ENCODE peak calls at places on chromosomes 7 and 10, in eight cellular contexts. F is sigmoid colon; P is Peyer's patch; Y is left lung; L is CD8-positive, alpha-beta memory T cell; S is GM23248; H is Panc1; T is K562. J is an unnamed sample.
A peak's percentile ranks its signal among the peaks of the same experiment; 100 is the strongest.

GRCh38 chr7:130937016-130937415 is 203.0 kb upstream of the KLF14 start:
- DNase-seq in T (no peak), P (no peak), S (no peak), H (no peak), L (no peak), F (no peak), Y (no peak), J (no peak)

GRCh38 chr10:127854769-127855583 is 37.8 kb downstream of the CLRN3 start:
- DNase-seq in P (peak; percentile 64), S (no peak), F (no peak), Y (no peak), L (no peak), T (no peak), H (no peak), J (no peak)

GRCh38 chr10:30751678-30752331 is 122.3 kb upstream of the LYZL2 start:
- DNase-seq in Y (peak; percentile 42), F (no peak), T (peak; percentile 6), S (peak; percentile 89), H (no peak), P (peak; percentile 53), L (peak; percentile 63), J (no peak)

GRCh38 chr7:139054101-139054500 is 18.3 kb upstream of the ZC3HAV1L start:
- DNase-seq in L (no peak), F (no peak), H (no peak), Y (no peak), S (peak; percentile 29), P (no peak), T (no peak), J (no peak)

GRCh38 chr10:9253121-9253520 is 1198.6 kb downstream of the GATA3 start:
- DNase-seq in T (no peak), P (no peak), S (peak; percentile 53), H (no peak), L (no peak), F (no peak), Y (no peak), J (no peak)

GRCh38 chr10:43407148-43407575 is 1.8 kb downstream of the HNRNPF start:
- DNase-seq in P (peak; percentile 75), S (peak; percentile 85), Y (peak; percentile 50), T (peak; percentile 78), L (peak; percentile 56), H (no peak), F (peak; percentile 74), J (peak; percentile 80)

GRCh38 chr10:116857156-116857555 is 7.9 kb downstream of the ENO4 start:
- DNase-seq in L (no peak), T (no peak), S (no peak), P (no peak), F (no peak), Y (no peak), H (no peak), J (no peak)

GRCh38 chr10:3002304-3002703 is 65.0 kb upstream of the PFKP start:
- DNase-seq in F (no peak), P (no peak), L (no peak), Y (no peak), T (no peak), H (no peak), S (no peak), J (no peak)

GRCh38 chr7:130921391-130922180 is 187.6 kb upstream of the KLF14 start:
- DNase-seq in S (peak; percentile 80), L (no peak), P (peak; percentile 65), H (no peak), Y (no peak), T (no peak), F (peak; percentile 79), J (no peak)

GRCh38 chr10:74963549-74963948 is 137.1 kb downstream of the KAT6B start:
- DNase-seq in F (no peak), H (no peak), T (no peak), P (no peak), L (no peak), S (no peak), Y (no peak), J (no peak)

GRCh38 chr7:108345710-108346336 is 110.4 kb downstream of the NRCAM start:
- DNase-seq in P (no peak), Y (no peak), H (no peak), L (no peak), F (no peak), S (no peak), T (no peak), J (no peak)

GRCh38 chr7:108351715-108352114 is 104.5 kb downstream of the NRCAM start:
- DNase-seq in P (no peak), T (no peak), S (no peak), Y (no peak), F (no peak), L (no peak), H (no peak), J (no peak)

GRCh38 chr7:108348913-108349312 is 107.3 kb downstream of the NRCAM start:
- DNase-seq in F (no peak), P (no peak), S (peak; percentile 83), Y (no peak), T (no peak), L (no peak), H (no peak), J (no peak)

GRCh38 chr7:108347616-108348015 is 108.6 kb downstream of the NRCAM start:
- DNase-seq in P (no peak), S (peak; percentile 81), Y (no peak), H (no peak), L (no peak), F (no peak), T (peak; percentile 21), J (no peak)
- H3K4me1 ChIP-seq in P (no peaks in the 10 kb centered on the region), S (no peaks in the 10 kb centered on the region), Y (no peaks in the 10 kb centered on the region), H (no peaks in the 10 kb centered on the region), L (no peaks in the 10 kb centered on the region), F (no peaks in the 10 kb centered on the region), T (no peaks in the 10 kb centered on the region), J (no peaks in the 10 kb centered on the region)

DNA sequence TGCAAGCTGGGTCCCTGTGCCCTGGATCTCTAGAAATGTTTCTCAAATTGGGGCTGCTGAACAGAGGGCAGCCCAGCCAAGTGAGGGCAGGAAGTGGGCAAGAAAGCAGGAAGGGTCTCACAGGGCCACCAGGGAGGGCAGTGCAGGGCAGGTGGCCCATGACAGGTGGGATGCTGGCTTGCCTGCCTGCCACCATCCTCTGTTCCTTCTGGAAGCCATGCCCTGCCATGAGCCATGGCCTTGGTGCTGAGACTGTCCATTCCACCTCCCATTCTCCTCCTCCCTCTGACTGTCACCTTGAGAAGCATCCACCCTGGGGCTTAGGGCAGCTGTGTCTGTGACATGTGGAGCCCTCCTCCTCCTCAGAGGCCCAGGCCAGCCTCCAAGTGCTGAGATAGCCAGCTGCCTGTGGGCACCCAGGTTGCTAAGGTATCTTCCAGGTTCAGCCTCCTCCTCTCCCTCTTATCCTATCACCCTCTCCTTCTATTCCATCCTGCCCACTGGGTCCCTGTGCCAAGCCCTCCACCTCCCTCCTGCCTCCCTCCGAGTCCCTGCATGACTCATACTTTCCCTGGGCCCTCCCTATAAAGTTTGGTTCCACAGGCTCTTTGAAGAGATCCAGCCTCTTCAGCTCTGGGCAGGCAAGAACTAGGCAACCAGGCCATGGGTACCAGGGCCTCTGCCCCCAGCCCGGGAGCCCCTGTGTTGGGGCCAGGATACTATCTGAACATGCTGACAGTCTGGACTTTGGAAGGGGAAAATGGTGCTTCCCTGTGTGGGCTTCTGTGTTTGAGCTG is 1.3 kb downstream of the VSIR start:
- DNase-seq in T (peak; percentile 50), F (peak; percentile 96), S (peak; percentile 94), L (no peak), Y (peak; percentile 76), H (no peak), P (no peak), J (no peak)
- H3K4me1 ChIP-seq in T (peaks cover 38% of the 10 kb centered on the region), F (peaks cover 75% of the 10 kb centered on the region), S (peaks cover 49% of the 10 kb centered on the region), L (peaks cover 81% of the 10 kb centered on the region), Y (peaks cover 99% of the 10 kb centered on the region), H (peaks cover 65% of the 10 kb centered on the region), P (peaks cover 58% of the 10 kb centered on the region), J (peaks cover 21% of the 10 kb centered on the region)

DNA sequence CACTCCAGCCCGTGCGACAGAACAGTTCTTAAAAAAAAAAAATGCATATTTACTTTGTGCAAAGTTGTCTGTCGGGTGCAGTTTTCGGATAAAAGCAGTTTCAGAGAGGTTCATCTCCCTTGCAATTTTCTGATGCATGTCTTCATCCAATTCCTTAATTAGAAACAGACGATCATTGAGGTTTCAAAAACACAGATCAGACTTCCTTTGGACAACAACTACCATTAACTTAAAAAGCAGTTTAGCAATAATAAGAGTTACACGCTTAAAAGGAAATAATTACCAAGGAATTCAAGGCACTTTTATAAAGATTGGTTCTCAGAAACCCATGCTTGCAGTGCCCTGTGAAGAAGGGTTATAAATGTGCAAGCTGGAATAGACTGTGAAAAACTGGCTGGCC is 35.0 kb upstream of the HNRNPH3 start:
- DNase-seq in L (no peak), S (peak; percentile 45), P (no peak), Y (no peak), T (no peak), H (no peak), F (no peak), J (no peak)
- H3K4me1 ChIP-seq in L (no peaks in the 10 kb centered on the region), S (peaks cover 8% of the 10 kb centered on the region), P (no peaks in the 10 kb centered on the region), Y (peaks cover 13% of the 10 kb centered on the region), T (no peaks in the 10 kb centered on the region), H (peaks cover 3% of the 10 kb centered on the region), F (peaks cover 4% of the 10 kb centered on the region), J (peaks cover 37% of the 10 kb centered on the region)

DNA sequence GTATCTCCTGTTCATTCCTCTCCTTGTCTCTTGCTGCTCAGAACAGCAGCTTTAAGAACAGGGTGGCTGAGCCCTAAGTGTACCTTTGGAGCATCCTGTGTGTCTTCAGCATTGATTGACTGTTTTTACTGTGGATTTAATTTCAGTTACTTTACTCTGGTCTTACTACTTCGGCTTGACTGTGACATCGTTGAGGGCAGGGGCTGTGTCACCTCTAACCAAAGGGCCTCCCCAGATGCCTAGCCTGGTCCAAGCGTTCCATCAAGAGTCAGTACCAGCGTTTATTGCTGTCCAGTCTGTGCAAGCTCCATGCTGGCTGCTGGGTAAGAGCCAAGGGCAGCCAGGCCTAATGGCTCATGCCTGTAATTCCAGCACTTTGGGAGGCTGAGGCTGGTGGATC is 32.4 kb downstream of the CCM2 start:
- DNase-seq in F (no peak), Y (no peak), T (no peak), S (no peak), L (no peak), P (no peak), H (no peak), J (no peak)
- H3K4me1 ChIP-seq in F (no peaks in the 10 kb centered on the region), Y (peaks cover 72% of the 10 kb centered on the region), T (no peaks in the 10 kb centered on the region), S (peaks cover 23% of the 10 kb centered on the region), L (peaks cover 74% of the 10 kb centered on the region), P (peaks cover 24% of the 10 kb centered on the region), H (no peaks in the 10 kb centered on the region), J (peaks cover 24% of the 10 kb centered on the region)

DNA sequence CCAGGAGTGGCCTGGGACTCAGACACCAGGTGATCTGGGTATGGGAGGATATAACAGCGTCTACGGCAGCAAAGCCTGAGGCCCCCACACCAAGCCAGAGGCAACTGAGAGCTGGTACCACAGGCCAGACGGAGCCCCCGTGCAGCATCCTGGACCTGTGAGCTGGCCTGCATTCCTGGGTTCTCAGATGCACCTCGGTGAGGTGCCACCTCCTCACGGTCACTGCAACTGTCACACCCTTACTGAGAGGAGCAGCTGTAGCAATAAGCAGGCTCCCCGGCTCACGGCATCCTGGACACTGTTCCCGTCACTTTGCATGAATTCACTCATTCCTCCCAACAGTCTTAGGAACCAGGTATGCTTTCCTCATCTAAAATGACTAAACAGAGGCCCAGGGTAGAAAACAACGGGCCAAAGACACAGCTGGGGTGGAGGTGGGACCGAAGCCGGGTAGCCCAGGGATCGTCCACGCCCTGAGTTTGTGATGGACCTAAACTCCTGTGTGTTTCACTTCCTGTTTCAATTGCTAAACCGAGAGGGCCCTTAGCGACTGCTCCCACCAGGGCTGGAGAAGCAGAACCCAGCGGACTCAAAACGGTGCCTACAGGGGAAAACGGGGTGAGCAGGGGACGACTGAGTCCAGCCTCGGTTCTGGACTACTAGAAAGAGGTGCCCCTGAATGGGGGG is 98.7 kb downstream of the CTBP2 start:
- DNase-seq in Y (no peak), P (no peak), F (no peak), L (no peak), T (no peak), S (no peak), H (no peak), J (no peak)
- H3K4me1 ChIP-seq in Y (peaks cover 93% of the 10 kb centered on the region), P (peaks cover 10% of the 10 kb centered on the region), F (peaks cover 91% of the 10 kb centered on the region), L (peaks cover 11% of the 10 kb centered on the region), T (peaks cover 22% of the 10 kb centered on the region), S (peaks cover 55% of the 10 kb centered on the region), H (peaks cover 34% of the 10 kb centered on the region), J (peaks cover 10% of the 10 kb centered on the region)

J was measured in right lobe of liver.